ENCODE peak calls at places on chromosomes 1 and 21, in six cellular contexts. S is mesenchymal stem cell, N is ovary, T is IMR-90, G is heart left ventricle, Y is right lobe of liver. H is an unnamed sample.

GRCh38 chr1:242524571-242525359 is at the start of gene PLD5:
- DNase-seq in S (no peak), N (no peak), T (no peak), G (no peak), Y (no peak), H (no peak)

GRCh38 chr1:68119445-68119844 is 69.0 kb upstream of the DIRAS3 start:
- DNase-seq in S (no peak), N (no peak), T (no peak), G (no peak), Y (no peak), H (no peak)

GRCh38 chr1:50208296-50208695 is 99.6 kb downstream of the ELAVL4 start:
- DNase-seq in S (no peak), N (no peak), T (no peak), G (no peak), Y (no peak), H (no peak)

GRCh38 chr1:235675152-235675890 is 25.7 kb upstream of the GNG4 start:
- DNase-seq in S (peak; percentile 69), N (no peak), T (peak; percentile 18), G (no peak), Y (no peak), H (no peak)

GRCh38 chr21:46121286-46122221 is 23.6 kb downstream of the COL6A2 start:
- DNase-seq in S (no peak), N (peak; percentile 14), T (no peak), G (peak; percentile 22), Y (peak; percentile 49), H (peak; percentile 25)

GRCh38 chr1:10280442-10281350 is 70.3 kb downstream of the KIF1B start:
- DNase-seq in S (peak; percentile 4), N (no peak), T (peak; percentile 68), G (no peak), Y (no peak), H (no peak)

GRCh38 chr1:91124989-91125417 is 103.2 kb upstream of the ZNF644 start:
- DNase-seq in S (peak; percentile 53), N (no peak), T (no peak), G (no peak), Y (no peak), H (no peak)

GRCh38 chr1:160116277-160117147 is 953 bp downstream of the ATP1A2 start:
- DNase-seq in S (peak; percentile 29), N (no peak), T (peak; percentile 44), G (no peak), Y (no peak), H (no peak)

GRCh38 chr21:33514234-33514633 is 22.7 kb upstream of the DNAJC28 start:
- DNase-seq in S (peak; percentile 24), N (no peak), T (peak; percentile 25), G (no peak), Y (no peak), H (no peak)
- H3K36me3 ChIP-seq in S (peaks cover 90% of the 10 kb centered on the region), N (no peaks in the 10 kb centered on the region), T (peaks cover 45% of the 10 kb centered on the region), G (peaks cover 100% of the 10 kb centered on the region), Y (peaks cover 19% of the 10 kb centered on the region), H (no peaks in the 10 kb centered on the region)

GRCh38 chr1:41493626-41494350 is 9.3 kb upstream of the EDN2 start:
- DNase-seq in S (no peak), N (no peak), T (no peak), G (no peak), Y (no peak), H (no peak)
- H3K27ac ChIP-seq in S (no peak overlapping the region), N (peak overlapping the region; percentile 16), T (no peak overlapping the region), G (no peak overlapping the region), Y (no peak overlapping the region), H (no peak overlapping the region)

GRCh38 chr21:32334980-32335471 is 36.4 kb downstream of the MRAP start:
- DNase-seq in S (peak; percentile 3), N (no peak), T (no peak), G (no peak), Y (peak; percentile 32), H (no peak)
- H3K36me3 ChIP-seq in S (peaks cover 90% of the 10 kb centered on the region), N (no peaks in the 10 kb centered on the region), T (peaks cover 58% of the 10 kb centered on the region), G (peaks cover 92% of the 10 kb centered on the region), Y (peaks cover 6% of the 10 kb centered on the region), H (no peaks in the 10 kb centered on the region)

GRCh38 chr1:8014381-8014988 is 11.6 kb downstream of the ERRFI1 start:
- DNase-seq in S (no peak), N (no peak), T (no peak), G (no peak), Y (peak; percentile 42), H (no peak)
- H3K27ac ChIP-seq in S (no peak overlapping the region), N (no peak overlapping the region), T (peak overlapping the region; percentile 7), G (no peak overlapping the region), Y (peak overlapping the region; percentile 100), H (peak overlapping the region; percentile 23)

DNA sequence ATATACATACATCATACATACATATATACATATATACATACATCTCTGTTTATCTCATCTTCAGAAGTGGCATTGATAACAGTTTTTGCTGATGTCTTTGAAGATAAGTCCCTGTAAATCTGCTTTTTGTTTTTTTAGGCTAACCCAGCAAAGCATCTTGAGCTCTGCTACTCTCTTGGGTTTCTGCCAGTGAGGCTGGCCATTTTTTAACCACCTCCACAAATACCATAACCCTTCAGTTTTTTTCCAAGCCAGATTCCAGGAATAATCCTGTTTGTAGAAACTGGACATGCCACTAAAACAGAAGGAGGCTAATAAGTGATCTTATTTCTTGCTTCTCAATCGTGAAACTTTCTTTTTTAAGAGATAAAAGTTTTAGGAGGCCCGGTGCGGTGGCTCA is 21.6 kb downstream of the SDHC start:
- DNase-seq in S (no peak), N (no peak), T (peak; percentile 56), G (no peak), Y (no peak), H (no peak)
- H3K36me3 ChIP-seq in S (peaks cover 76% of the 10 kb centered on the region), N (no peaks in the 10 kb centered on the region), T (peaks cover 23% of the 10 kb centered on the region), G (peaks cover 93% of the 10 kb centered on the region), Y (peaks cover 8% of the 10 kb centered on the region), H (peaks cover 25% of the 10 kb centered on the region)

GRCh38 chr1:95179205-95180001 is 54.6 kb upstream of the RWDD3 start:
- DNase-seq in S (peak; percentile 4), N (no peak), T (no peak), G (no peak), Y (peak; percentile 63), H (no peak)

GRCh38 chr1:95171270-95172245 is 54.4 kb downstream of the TLCD4 start:
- DNase-seq in S (no peak), N (no peak), T (no peak), G (no peak), Y (no peak), H (no peak)

GRCh38 chr1:95176859-95177258 is 57.2 kb upstream of the RWDD3 start:
- DNase-seq in S (no peak), N (no peak), T (no peak), G (no peak), Y (no peak), H (no peak)
- H3K27ac ChIP-seq in S (no peak overlapping the region), N (no peak overlapping the region), T (no peak overlapping the region), G (no peak overlapping the region), Y (no peak overlapping the region), H (no peak overlapping the region)

H was measured in pancreas.